ENCODE peak calls at places on chromosomes 5 and 9, in five cellular contexts. R, Z, C, B and N are unnamed samples. For H3K9me2, the result is how much of the 10 kb centered on the place peaks cover.

GRCh38 chr5:98769006-98769255 is 4.5 kb upstream of the RGMB start:
- DNase-seq in Z (no peak), B (peak), R (no peak), C (no peak), N (peak)

GRCh38 chr5:71873202-71873601 is 154.1 kb downstream of the CARTPT start:
- DNase-seq in B (no peak), R (no peak), C (no peak), Z (no peak), N (no peak)

GRCh38 chr5:171475551-171476035 is 56.1 kb downstream of the FGF18 start:
- DNase-seq in Z (peak), B (no peak), C (no peak), R (no peak), N (peak)

GRCh38 chr9:99936947-99937587 is 30.6 kb downstream of the STX17 start:
- DNase-seq in R (no peak), C (no peak), Z (no peak), B (no peak), N (no peak)

GRCh38 chr9:110457245-110457644 is 119.6 kb upstream of the TXNDC8 start:
- DNase-seq in B (no peak), R (no peak), Z (no peak), C (no peak), N (no peak)

GRCh38 chr9:130444565-130445221 is at the start of gene ASS1:
- DNase-seq in Z (peak), C (peak), R (no peak), B (peak), N (peak)

GRCh38 chr5:23684103-23684502 is 176.7 kb downstream of the PRDM9 start:
- DNase-seq in C (no peak), Z (no peak), B (no peak), R (no peak), N (no peak)

GRCh38 chr5:133205649-133206048 is 153.8 kb downstream of the HSPA4 start:
- DNase-seq in R (no peak), Z (peak), C (no peak), B (no peak), N (no peak)

GRCh38 chr5:73793911-73794310 is 167.9 kb downstream of the ARHGEF28 start:
- DNase-seq in Z (no peak), C (no peak), B (no peak), R (no peak), N (peak)

GRCh38 chr9:112084907-112085306 is 90.2 kb downstream of the SUSD1 start:
- DNase-seq in R (no peak), C (no peak), B (no peak), Z (no peak), N (no peak)

GRCh38 chr5:73673161-73673591 is 47.2 kb downstream of the ARHGEF28 start:
- DNase-seq in C (no peak), R (no peak), Z (peak), B (peak), N (peak)

GRCh38 chr9:99731950-99732349 is 89.7 kb upstream of the NR4A3 start:
- DNase-seq in B (no peak), R (no peak), Z (no peak), C (peak), N (no peak)

GRCh38 chr9:18626046-18626698 is 152.2 kb downstream of the ADAMTSL1 start:
- DNase-seq in B (no peak), Z (no peak), R (no peak), C (no peak), N (peak)

GRCh38 chr5:36875051-36875788 is 1.3 kb upstream of the NIPBL start:
- DNase-seq in R (no peak), B (peak), Z (peak), C (peak), N (peak)

GRCh38 chr5:132828846-132829494 is 1.5 kb downstream of the SHROOM1 start:
- DNase-seq in Z (no peak), B (no peak), C (no peak), R (no peak), N (no peak)

GRCh38 chr5:84535281-84535680 is 150.6 kb upstream of the EDIL3 start:
- DNase-seq in R (no peak), B (no peak), C (no peak), Z (no peak), N (no peak)
- H3K9me2 ChIP-seq in R (under half), B (under half), C (under half), Z (under half), N (under half)

GRCh38 chr9:122897969-122898368 is 7.2 kb downstream of the RC3H2 start:
- DNase-seq in Z (peak), R (no peak), C (no peak), B (no peak), N (peak)
- H3K27ac ChIP-seq in Z (peak), R (no peak), C (peak), B (no peak), N (peak)

DNA sequence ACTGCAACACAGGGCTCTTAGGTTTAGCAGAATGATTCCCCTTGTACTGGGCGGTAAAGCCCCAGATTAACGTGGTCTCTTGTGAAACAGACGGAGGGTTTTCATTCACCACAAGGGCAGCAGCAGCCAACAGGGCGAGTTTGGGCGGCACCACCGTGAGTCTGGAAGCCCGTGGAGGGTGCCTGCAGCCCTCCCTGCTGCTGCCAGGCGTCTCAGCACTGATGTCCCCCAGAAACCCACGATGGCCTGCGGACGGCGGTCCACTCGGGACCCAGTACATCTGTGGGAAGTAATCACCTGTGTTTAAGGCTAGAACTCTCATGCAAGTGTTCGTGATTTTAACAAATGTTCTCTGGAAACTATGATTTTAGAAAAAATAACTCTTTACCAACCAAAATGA is 67.8 kb downstream of the IRX2 start:
- DNase-seq in R (no peak), B (no peak), Z (no peak), C (no peak), N (no peak)
- H3K9me2 ChIP-seq in R (under half), B (under half), Z (under half), C (under half), N (under half)

GRCh38 chr5:16574789-16575785 is 41.7 kb downstream of the RETREG1 start:
- DNase-seq in B (no peak), C (peak), R (no peak), Z (peak), N (peak)

GRCh38 chr5:16570121-16570815 is 46.5 kb downstream of the RETREG1 start:
- DNase-seq in R (no peak), Z (peak), B (no peak), C (no peak), N (peak)

GRCh38 chr5:16572289-16573015 is 44.3 kb downstream of the RETREG1 start:
- DNase-seq in Z (no peak), C (no peak), B (no peak), R (no peak), N (no peak)

GRCh38 chr5:16577677-16578076 is 39.1 kb downstream of the RETREG1 start:
- DNase-seq in R (no peak), C (peak), B (no peak), Z (no peak), N (no peak)

DNA sequence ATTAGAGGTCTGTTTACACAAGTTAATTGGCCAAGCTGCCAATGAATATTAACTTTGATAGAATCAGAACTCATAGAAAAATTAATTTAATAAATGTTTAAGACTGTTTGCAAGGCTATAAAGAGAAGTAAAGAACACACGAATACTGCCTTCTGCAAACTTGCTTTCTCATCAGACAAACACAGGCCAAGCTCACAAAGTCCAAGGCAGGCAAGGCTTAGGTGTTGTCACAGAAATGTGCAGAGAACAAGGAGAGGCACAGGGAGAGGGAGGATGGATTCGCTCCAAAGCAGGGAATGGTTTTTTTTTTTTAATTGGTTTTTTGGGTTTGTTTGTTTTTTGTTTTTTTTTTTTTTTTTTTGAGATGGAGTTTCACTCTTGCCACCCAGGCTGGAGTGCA is 43.4 kb downstream of the RETREG1 start:
- DNase-seq in C (no peak), R (no peak), B (no peak), Z (no peak), N (no peak)
- H3K27ac ChIP-seq in C (no peak), R (no peak), B (peak), Z (no peak), N (no peak)

GRCh38 chr5:93303291-93303691 is 277.7 kb downstream of the NR2F1-AS1 start:
- DNase-seq in C (no peak), Z (no peak), B (no peak), R (no peak), N (no peak)
- H3K9me2 ChIP-seq in C (under half), Z (under half), B (under half), R (under half), N (under half)